ENCODE peak calls at places on chromosomes 1 and 21, in seven cellular contexts. One of them, this sample, is unnamed.

GRCh38 chr1:45018599-45019230 is 6.7 kb downstream of the UROD start:
- DNase-seq in SK-N-DZ: peak
- DNase-seq in COR-L47: peak
- DNase-seq in activated CD8-positive, alpha-beta memory T cell treated with anti-CD3 and anti-CD28 coated beads, Interleukin-2, amount 10 ng/mL, durations not matched to agents 7 days and 5 days: peak
- DNase-seq in activated gamma-delta T cell treated with anti-CD3 and anti-CD28 coated beads, Interleukin-2, amount 50 U/mL, for 16 hours: peak
- DNase-seq in neural crest cell: peak
- DNase-seq in thoracic aorta: no peak
- DNase-seq in this sample: peak

GRCh38 chr1:78254517-78254916 is 208.8 kb downstream of the GIPC2 start:
- DNase-seq in SK-N-DZ: no peak
- DNase-seq in COR-L47: no peak
- DNase-seq in activated CD8-positive, alpha-beta memory T cell treated with anti-CD3 and anti-CD28 coated beads, Interleukin-2, amount 10 ng/mL, durations not matched to agents 7 days and 5 days: no peak
- DNase-seq in activated gamma-delta T cell treated with anti-CD3 and anti-CD28 coated beads, Interleukin-2, amount 50 U/mL, for 16 hours: no peak
- DNase-seq in neural crest cell: no peak
- DNase-seq in thoracic aorta: no peak
- DNase-seq in this sample: no peak

GRCh38 chr1:82392513-82392912 is 591.8 kb downstream of the ADGRL2 start:
- DNase-seq in SK-N-DZ: no peak
- DNase-seq in COR-L47: no peak
- DNase-seq in activated CD8-positive, alpha-beta memory T cell treated with anti-CD3 and anti-CD28 coated beads, Interleukin-2, amount 10 ng/mL, durations not matched to agents 7 days and 5 days: no peak
- DNase-seq in activated gamma-delta T cell treated with anti-CD3 and anti-CD28 coated beads, Interleukin-2, amount 50 U/mL, for 16 hours: no peak
- DNase-seq in neural crest cell: no peak
- DNase-seq in thoracic aorta: no peak
- DNase-seq in this sample: no peak

GRCh38 chr1:111598534-111598933 is 21.1 kb upstream of the RAP1A start:
- DNase-seq in SK-N-DZ: no peak
- DNase-seq in COR-L47: no peak
- DNase-seq in activated CD8-positive, alpha-beta memory T cell treated with anti-CD3 and anti-CD28 coated beads, Interleukin-2, amount 10 ng/mL, durations not matched to agents 7 days and 5 days: peak
- DNase-seq in activated gamma-delta T cell treated with anti-CD3 and anti-CD28 coated beads, Interleukin-2, amount 50 U/mL, for 16 hours: no peak
- DNase-seq in neural crest cell: no peak
- DNase-seq in thoracic aorta: no peak
- DNase-seq in this sample: peak

GRCh38 chr1:77970192-77970591 is 8.7 kb downstream of the FUBP1 start:
- DNase-seq in SK-N-DZ: no peak
- DNase-seq in COR-L47: no peak
- DNase-seq in activated CD8-positive, alpha-beta memory T cell treated with anti-CD3 and anti-CD28 coated beads, Interleukin-2, amount 10 ng/mL, durations not matched to agents 7 days and 5 days: no peak
- DNase-seq in activated gamma-delta T cell treated with anti-CD3 and anti-CD28 coated beads, Interleukin-2, amount 50 U/mL, for 16 hours: no peak
- DNase-seq in neural crest cell: no peak
- DNase-seq in thoracic aorta: no peak
- DNase-seq in this sample: no peak

GRCh38 chr1:153683853-153684252 is 5.4 kb downstream of the NPR1 start:
- DNase-seq in SK-N-DZ: no peak
- DNase-seq in COR-L47: no peak
- DNase-seq in activated CD8-positive, alpha-beta memory T cell treated with anti-CD3 and anti-CD28 coated beads, Interleukin-2, amount 10 ng/mL, durations not matched to agents 7 days and 5 days: no peak
- DNase-seq in activated gamma-delta T cell treated with anti-CD3 and anti-CD28 coated beads, Interleukin-2, amount 50 U/mL, for 16 hours: no peak
- DNase-seq in neural crest cell: no peak
- DNase-seq in thoracic aorta: no peak
- DNase-seq in this sample: no peak

GRCh38 chr1:206710457-206710823 is 25.7 kb downstream of the MAPKAPK2 start:
- DNase-seq in SK-N-DZ: no peak
- DNase-seq in COR-L47: no peak
- DNase-seq in activated CD8-positive, alpha-beta memory T cell treated with anti-CD3 and anti-CD28 coated beads, Interleukin-2, amount 10 ng/mL, durations not matched to agents 7 days and 5 days: no peak
- DNase-seq in activated gamma-delta T cell treated with anti-CD3 and anti-CD28 coated beads, Interleukin-2, amount 50 U/mL, for 16 hours: no peak
- DNase-seq in neural crest cell: no peak
- DNase-seq in thoracic aorta: no peak
- DNase-seq in this sample: no peak

GRCh38 chr1:110262846-110263631 is 52.9 kb downstream of the KCNC4 start:
- DNase-seq in SK-N-DZ: peak
- DNase-seq in COR-L47: no peak
- DNase-seq in activated CD8-positive, alpha-beta memory T cell treated with anti-CD3 and anti-CD28 coated beads, Interleukin-2, amount 10 ng/mL, durations not matched to agents 7 days and 5 days: peak
- DNase-seq in activated gamma-delta T cell treated with anti-CD3 and anti-CD28 coated beads, Interleukin-2, amount 50 U/mL, for 16 hours: no peak
- DNase-seq in neural crest cell: no peak
- DNase-seq in thoracic aorta: no peak
- DNase-seq in this sample: no peak

GRCh38 chr21:39885119-39885848 is 18.0 kb downstream of the PCP4 start:
- DNase-seq in SK-N-DZ: peak
- DNase-seq in COR-L47: peak
- DNase-seq in activated CD8-positive, alpha-beta memory T cell treated with anti-CD3 and anti-CD28 coated beads, Interleukin-2, amount 10 ng/mL, durations not matched to agents 7 days and 5 days: no peak
- DNase-seq in activated gamma-delta T cell treated with anti-CD3 and anti-CD28 coated beads, Interleukin-2, amount 50 U/mL, for 16 hours: no peak
- DNase-seq in neural crest cell: peak
- DNase-seq in thoracic aorta: no peak
- DNase-seq in this sample: no peak